ENCODE peak calls at places on chromosomes 16 and 17, in five cellular contexts. One of them, this sample, is unnamed.
A peak's percentile ranks its signal among the peaks of the same experiment; 100 is the strongest.

GRCh38 chr17:82840431-82840831 is 609 bp upstream of the ZNF750 start:
- DNase-seq in GM12878: no peak
- DNase-seq in GM12892: no peak
- DNase-seq in HepG2: no peak
- DNase-seq in H1: no peak
- DNase-seq in this sample: no peak

GRCh38 chr16:63976345-63976744 is 1145.5 kb downstream of the CDH11 start:
- DNase-seq in HepG2: no peak
- DNase-seq in H1: no peak
- DNase-seq in GM12892: no peak
- DNase-seq in GM12878: no peak
- DNase-seq in this sample: no peak

GRCh38 chr17:47621293-47622178 is 28.2 kb upstream of the KPNB1 start:
- DNase-seq in H1: no peak
- DNase-seq in GM12892: no peak
- DNase-seq in HepG2: no peak
- DNase-seq in GM12878: no peak
- DNase-seq in this sample: no peak

GRCh38 chr17:7747586-7747985 is 30.0 kb downstream of the DNAH2 start:
- DNase-seq in GM12878: no peak
- DNase-seq in HepG2: peak; percentile 34
- DNase-seq in H1: no peak
- DNase-seq in GM12892: no peak
- DNase-seq in this sample: no peak

GRCh38 chr16:17070882-17071592 is 399.7 kb downstream of the XYLT1 start:
- DNase-seq in HepG2: no peak
- DNase-seq in H1: peak; percentile 61
- DNase-seq in GM12892: peak; percentile 49
- DNase-seq in GM12878: peak; percentile 98
- DNase-seq in this sample: peak; percentile 51

GRCh38 chr17:63930951-63931575 is 1.1 kb downstream of the CD79B start:
- DNase-seq in GM12892: peak; percentile 86
- DNase-seq in GM12878: no peak
- DNase-seq in HepG2: no peak
- DNase-seq in H1: peak; percentile 75
- DNase-seq in this sample: peak; percentile 66

GRCh38 chr17:52148969-52149351 is 9.6 kb downstream of the CA10 start:
- DNase-seq in GM12892: no peak
- DNase-seq in H1: no peak
- DNase-seq in GM12878: no peak
- DNase-seq in HepG2: no peak
- DNase-seq in this sample: no peak

GRCh38 chr16:4414187-4414909 is 2.0 kb downstream of the CORO7 start:
- DNase-seq in GM12892: peak; percentile 89
- DNase-seq in HepG2: no peak
- DNase-seq in GM12878: peak; percentile 98
- DNase-seq in H1: no peak
- DNase-seq in this sample: peak; percentile 89

GRCh38 chr17:70080541-70081347 is 5.7 kb downstream of the KCNJ16 start:
- DNase-seq in HepG2: no peak
- DNase-seq in H1: no peak
- DNase-seq in GM12892: no peak
- DNase-seq in GM12878: no peak
- DNase-seq in this sample: no peak

GRCh38 chr17:64732336-64733006 is 70.4 kb upstream of the SMURF2 start:
- DNase-seq in GM12878: no peak
- DNase-seq in GM12892: no peak
- DNase-seq in H1: no peak
- DNase-seq in HepG2: peak; percentile 58
- DNase-seq in this sample: no peak

GRCh38 chr17:63610854-63611253 is 10.2 kb downstream of the TACO1 start:
- DNase-seq in GM12878: no peak
- DNase-seq in HepG2: no peak
- DNase-seq in H1: no peak
- DNase-seq in GM12892: no peak
- DNase-seq in this sample: no peak

GRCh38 chr17:40378966-40379365 is 14.4 kb upstream of the GJD3 start:
- DNase-seq in H1: no peak
- DNase-seq in GM12878: no peak
- DNase-seq in GM12892: no peak
- DNase-seq in HepG2: no peak
- DNase-seq in this sample: no peak

GRCh38 chr17:673200-673681 is 41.4 kb downstream of the VPS53 start:
- DNase-seq in HepG2: no peak
- DNase-seq in GM12878: no peak
- DNase-seq in H1: peak; percentile 58
- DNase-seq in GM12892: no peak
- DNase-seq in this sample: no peak

GRCh38 chr17:39080416-39081179 is 70.8 kb downstream of the PLXDC1 start:
- DNase-seq in H1: no peak
- DNase-seq in GM12892: no peak
- DNase-seq in GM12878: no peak
- DNase-seq in HepG2: no peak
- DNase-seq in this sample: no peak

GRCh38 chr16:17552351-17552750 is 81.6 kb upstream of the XYLT1 start:
- DNase-seq in GM12892: no peak
- DNase-seq in GM12878: no peak
- DNase-seq in HepG2: no peak
- DNase-seq in H1: no peak
- DNase-seq in this sample: no peak

GRCh38 chr17:17001874-17002520 is 30.1 kb upstream of the TNFRSF13B start:
- DNase-seq in GM12878: no peak
- DNase-seq in H1: peak; percentile 94
- DNase-seq in HepG2: peak; percentile 48
- DNase-seq in GM12892: peak; percentile 92
- DNase-seq in this sample: peak; percentile 94

GRCh38 chr17:2122641-2123302 is 67.9 kb downstream of the HIC1 start:
- DNase-seq in HepG2: no peak
- DNase-seq in GM12878: no peak
- DNase-seq in GM12892: no peak
- DNase-seq in H1: no peak
- DNase-seq in this sample: peak; percentile 32

GRCh38 chr17:68518063-68518815 is 6.0 kb downstream of the PRKAR1A start:
- DNase-seq in HepG2: no peak
- DNase-seq in GM12878: no peak
- DNase-seq in H1: no peak
- DNase-seq in GM12892: no peak
- DNase-seq in this sample: no peak

GRCh38 chr17:43532581-43532980 is 13.6 kb downstream of the ETV4 start:
- DNase-seq in GM12878: no peak
- DNase-seq in GM12892: no peak
- DNase-seq in H1: no peak
- DNase-seq in HepG2: no peak
- DNase-seq in this sample: no peak

GRCh38 chr17:29760279-29760721 is 137.6 kb upstream of the CORO6 start:
- DNase-seq in GM12892: no peak
- DNase-seq in GM12878: peak; percentile 85
- DNase-seq in H1: no peak
- DNase-seq in HepG2: no peak
- DNase-seq in this sample: no peak

GRCh38 chr17:43979011-43979410 is 25.3 kb upstream of the PYY start:
- DNase-seq in GM12878: no peak
- DNase-seq in HepG2: no peak
- DNase-seq in GM12892: no peak
- DNase-seq in H1: no peak
- DNase-seq in this sample: no peak

GRCh38 chr16:76583466-76583865 is 306.3 kb downstream of the CNTNAP4 start:
- DNase-seq in GM12892: no peak
- DNase-seq in HepG2: no peak
- DNase-seq in GM12878: no peak
- DNase-seq in H1: no peak
- DNase-seq in this sample: no peak

GRCh38 chr17:73201215-73202069 is 8.6 kb downstream of the COG1 start:
- DNase-seq in GM12892: no peak
- DNase-seq in H1: no peak
- DNase-seq in GM12878: no peak
- DNase-seq in HepG2: peak; percentile 98
- DNase-seq in this sample: no peak

GRCh38 chr16:73037331-73037745 is 10.6 kb downstream of the ZFHX3 start:
- DNase-seq in HepG2: no peak
- DNase-seq in GM12892: no peak
- DNase-seq in GM12878: no peak
- DNase-seq in H1: no peak
- DNase-seq in this sample: no peak

GRCh38 chr17:37082461-37082860 is 133.7 kb downstream of the AATF start:
- DNase-seq in GM12892: no peak
- DNase-seq in H1: no peak
- DNase-seq in HepG2: no peak
- DNase-seq in GM12878: no peak
- DNase-seq in this sample: no peak

GRCh38 chr17:29667969-29668368 is 45.3 kb upstream of the CORO6 start:
- DNase-seq in GM12892: no peak
- DNase-seq in GM12878: no peak
- DNase-seq in H1: no peak
- DNase-seq in HepG2: no peak
- DNase-seq in this sample: no peak

GRCh38 chr16:88439016-88439415 is 14.1 kb upstream of the ZFPM1 start:
- DNase-seq in H1: no peak
- DNase-seq in GM12892: no peak
- DNase-seq in HepG2: no peak
- DNase-seq in GM12878: no peak
- DNase-seq in this sample: no peak

GRCh38 chr16:2719328-2720062 is 529 bp downstream of the PRSS27 start:
- DNase-seq in GM12892: no peak
- DNase-seq in HepG2: peak; percentile 49
- DNase-seq in GM12878: no peak
- DNase-seq in H1: no peak
- DNase-seq in this sample: no peak

GRCh38 chr17:65027305-65027704 is 29.2 kb downstream of the GNA13 start:
- DNase-seq in GM12878: peak; percentile 45
- DNase-seq in HepG2: peak; percentile 15
- DNase-seq in GM12892: peak; percentile 31
- DNase-seq in H1: no peak
- DNase-seq in this sample: no peak

GRCh38 chr17:17078832-17079231 is 36.6 kb downstream of the MPRIP start:
- DNase-seq in GM12892: no peak
- DNase-seq in GM12878: no peak
- DNase-seq in H1: no peak
- DNase-seq in HepG2: no peak
- DNase-seq in this sample: no peak

GRCh38 chr16:23524001-23524400 is 13.7 kb upstream of the GGA2 start:
- DNase-seq in H1: no peak
- DNase-seq in GM12878: no peak
- DNase-seq in HepG2: no peak
- DNase-seq in GM12892: no peak
- DNase-seq in this sample: no peak

GRCh38 chr17:12089809-12090384 is 69.2 kb downstream of the MAP2K4 start:
- DNase-seq in HepG2: peak; percentile 69
- DNase-seq in H1: no peak
- DNase-seq in GM12878: no peak
- DNase-seq in GM12892: no peak
- DNase-seq in this sample: no peak

GRCh38 chr16:54284319-54284930 is 2.2 kb downstream of the IRX3 start:
- DNase-seq in GM12878: no peak
- DNase-seq in HepG2: no peak
- DNase-seq in GM12892: no peak
- DNase-seq in H1: peak; percentile 66
- DNase-seq in this sample: no peak

GRCh38 chr17:66275651-66276050 is 26.8 kb upstream of the PRKCA start:
- DNase-seq in GM12892: no peak
- DNase-seq in GM12878: no peak
- DNase-seq in H1: no peak
- DNase-seq in HepG2: peak; percentile 80
- DNase-seq in this sample: no peak

GRCh38 chr16:65833171-65833871 is 533.2 kb upstream of the CDH5 start:
- DNase-seq in GM12892: no peak
- DNase-seq in HepG2: no peak
- DNase-seq in GM12878: no peak
- DNase-seq in H1: no peak
- DNase-seq in this sample: no peak
- TF ChIP-seq TAF1 in GM12892: no peak
- TF ChIP-seq TAF1 in HepG2: no peak
- TF ChIP-seq TAF1 in GM12878: no peak
- TF ChIP-seq TAF1 in H1: no peak
- TF ChIP-seq TAF1 in this sample: no peak

GRCh38 chr16:727291-727977 is 528 bp downstream of the HAGHL start:
- DNase-seq in GM12878: no peak
- DNase-seq in GM12892: no peak
- DNase-seq in HepG2: no peak
- DNase-seq in H1: no peak
- DNase-seq in this sample: no peak
- TF ChIP-seq POLR2A in GM12878: no peak
- TF ChIP-seq POLR2A in GM12892: no peak
- TF ChIP-seq POLR2A in HepG2: no peak
- TF ChIP-seq POLR2A in H1: peak; percentile 8
- TF ChIP-seq POLR2A in this sample: no peak

GRCh38 chr16:83978401-83978904 is 10.4 kb downstream of the NECAB2 start:
- DNase-seq in H1: no peak
- DNase-seq in HepG2: no peak
- DNase-seq in GM12878: no peak
- DNase-seq in GM12892: no peak
- DNase-seq in this sample: no peak

GRCh38 chr16:83983491-83983890 is 15.4 kb downstream of the NECAB2 start:
- DNase-seq in GM12878: no peak
- DNase-seq in GM12892: no peak
- DNase-seq in HepG2: no peak
- DNase-seq in H1: no peak
- DNase-seq in this sample: no peak

GRCh38 chr16:83981799-83982198 is 13.8 kb downstream of the NECAB2 start:
- DNase-seq in GM12892: no peak
- DNase-seq in GM12878: no peak
- DNase-seq in HepG2: no peak
- DNase-seq in H1: no peak
- DNase-seq in this sample: no peak

GRCh38 chr16:83979456-83979855 is 11.4 kb downstream of the NECAB2 start:
- DNase-seq in H1: no peak
- DNase-seq in HepG2: no peak
- DNase-seq in GM12892: no peak
- DNase-seq in GM12878: no peak
- DNase-seq in this sample: no peak

GRCh38 chr16:83980794-83981193 is 12.8 kb downstream of the NECAB2 start:
- DNase-seq in HepG2: no peak
- DNase-seq in GM12892: no peak
- DNase-seq in H1: no peak
- DNase-seq in GM12878: no peak
- DNase-seq in this sample: no peak
- TF ChIP-seq TAF1 in HepG2: no peak
- TF ChIP-seq TAF1 in GM12892: no peak
- TF ChIP-seq TAF1 in H1: no peak
- TF ChIP-seq TAF1 in GM12878: no peak
- TF ChIP-seq TAF1 in this sample: no peak

GRCh38 chr17:81834831-81835267 is at the start of gene PPP1R27:
- DNase-seq in GM12878: no peak
- DNase-seq in GM12892: no peak
- DNase-seq in HepG2: no peak
- DNase-seq in H1: no peak
- DNase-seq in this sample: no peak
- TF ChIP-seq POLR2A in GM12878: no peak
- TF ChIP-seq POLR2A in GM12892: no peak
- TF ChIP-seq POLR2A in HepG2: no peak
- TF ChIP-seq POLR2A in H1: no peak
- TF ChIP-seq POLR2A in this sample: no peak